ENCODE peak calls at places on chromosome 15, in ten cellular contexts. B, U, W, S, X, P, Y, V, Q and C are unnamed samples.

GRCh38 chr15:47717036-47717611 is at the start of gene SEMA6D:
- DNase-seq in U (peak; percentile 94), B (no peak), Q (peak; percentile 85), W (peak; percentile 79), Y (peak; percentile 79), V (no peak), P (peak; percentile 21), X (peak; percentile 63), S (peak; percentile 66), C (peak; percentile 89)

GRCh38 chr15:66798426-66799061 is 96.5 kb downstream of the SMAD6 start:
- DNase-seq in V (no peak), X (no peak), P (no peak), Q (no peak), U (no peak), S (peak; percentile 68), Y (no peak), B (no peak), W (no peak), C (no peak)

GRCh38 chr15:35764661-35765519 is 218.9 kb upstream of the DPH6 start:
- DNase-seq in X (no peak), B (no peak), Y (no peak), Q (no peak), W (no peak), V (no peak), U (no peak), P (no peak), S (no peak), C (no peak)

GRCh38 chr15:61621146-61621545 is 392.0 kb upstream of the RORA start:
- DNase-seq in X (peak; percentile 42), B (peak; percentile 26), V (no peak), Y (peak; percentile 7), U (peak; percentile 66), P (no peak), W (peak; percentile 17), S (no peak), Q (peak; percentile 29), C (peak; percentile 60)

GRCh38 chr15:69038508-69038907 is 24.0 kb downstream of the NOX5 start:
- DNase-seq in P (no peak), Q (no peak), V (peak; percentile 1), B (no peak), S (no peak), U (no peak), Y (no peak), X (no peak), W (no peak), C (no peak)

GRCh38 chr15:63221346-63221745 is 31.9 kb downstream of the RAB8B start:
- DNase-seq in Y (peak; percentile 63), S (no peak), V (no peak), B (no peak), U (no peak), Q (peak; percentile 71), P (no peak), W (peak; percentile 56), X (no peak), C (peak; percentile 25)

GRCh38 chr15:66730168-66731014 is 28.4 kb downstream of the SMAD6 start:
- DNase-seq in Y (no peak), S (no peak), Q (peak; percentile 22), B (no peak), X (no peak), P (no peak), V (peak; percentile 23), W (peak; percentile 33), U (no peak), C (no peak)

GRCh38 chr15:65339926-65340325 is 35.4 kb downstream of the RNU5B-1 start:
- DNase-seq in U (peak; percentile 65), Q (no peak), V (no peak), W (no peak), Y (peak; percentile 37), S (no peak), B (no peak), P (no peak), X (no peak), C (no peak)

GRCh38 chr15:68608206-68608843 is 29.5 kb downstream of the CORO2B start:
- DNase-seq in Q (peak; percentile 88), X (no peak), P (no peak), B (no peak), Y (no peak), U (peak; percentile 44), W (no peak), S (no peak), V (no peak), C (peak; percentile 96)

GRCh38 chr15:68739390-68740075 is 81.2 kb downstream of the ANP32A start:
- DNase-seq in V (no peak), Q (no peak), Y (no peak), B (no peak), S (no peak), W (no peak), X (no peak), U (no peak), P (no peak), C (no peak)

GRCh38 chr15:68334661-68335124 is 57.1 kb downstream of the FEM1B start:
- DNase-seq in V (no peak), S (no peak), B (no peak), Y (no peak), X (no peak), U (no peak), Q (no peak), W (no peak), P (peak; percentile 42), C (no peak)

GRCh38 chr15:40286061-40286532 is 3.2 kb upstream of the ANKRD63 start:
- DNase-seq in W (no peak), X (no peak), S (no peak), U (peak; percentile 31), Q (no peak), Y (no peak), B (no peak), P (no peak), V (no peak), C (no peak)

GRCh38 chr15:60353245-60353940 is 44.4 kb downstream of the ANXA2 start:
- DNase-seq in W (peak; percentile 45), Y (no peak), V (no peak), P (no peak), B (no peak), U (no peak), X (no peak), Q (no peak), S (no peak), C (no peak)

GRCh38 chr15:72890043-72890442 is 106.5 kb upstream of the ADPGK start:
- DNase-seq in Q (no peak), X (no peak), U (peak; percentile 4), B (no peak), P (no peak), W (no peak), V (no peak), Y (no peak), S (no peak), C (no peak)